ENCODE peak calls at places on chromosomes 2 and 18, in four cellular contexts. One of them, this sample, is unnamed.

GRCh38 chr2:190551928-190552327 is 17.4 kb upstream of the NEMP2 start:
- DNase-seq in H1: no peak
- DNase-seq in SK-N-SH: no peak
- DNase-seq in K562: no peak
- DNase-seq in this sample: no peak

GRCh38 chr2:86750240-86750839 is 30.2 kb downstream of the RMND5A start:
- DNase-seq in H1: no peak
- DNase-seq in SK-N-SH: no peak
- DNase-seq in K562: no peak
- DNase-seq in this sample: no peak

GRCh38 chr2:118835739-118836410 is 11.6 kb downstream of the EN1 start:
- DNase-seq in K562: no peak
- DNase-seq in H1: no peak
- DNase-seq in SK-N-SH: no peak
- DNase-seq in this sample: peak; percentile 57

GRCh38 chr2:148042219-148042618 is 21.3 kb downstream of the MBD5 start:
- DNase-seq in SK-N-SH: no peak
- DNase-seq in H1: no peak
- DNase-seq in K562: no peak
- DNase-seq in this sample: no peak

GRCh38 chr2:227717687-227718567 is at the start of gene SLC19A3:
- DNase-seq in H1: peak; percentile 49
- DNase-seq in K562: peak; percentile 25
- DNase-seq in SK-N-SH: peak; percentile 86
- DNase-seq in this sample: peak; percentile 91

GRCh38 chr2:95087379-95087778 is 34.2 kb downstream of the MRPS5 start:
- DNase-seq in K562: no peak
- DNase-seq in H1: no peak
- DNase-seq in SK-N-SH: no peak
- DNase-seq in this sample: no peak

GRCh38 chr2:166170356-166170755 is 42.5 kb upstream of the SCN1A start:
- DNase-seq in H1: no peak
- DNase-seq in K562: no peak
- DNase-seq in SK-N-SH: no peak
- DNase-seq in this sample: no peak

GRCh38 chr18:58453167-58453804 is 175.6 kb downstream of the ALPK2 start:
- DNase-seq in H1: no peak
- DNase-seq in SK-N-SH: no peak
- DNase-seq in K562: no peak
- DNase-seq in this sample: no peak

GRCh38 chr18:79378416-79379250 is 17.1 kb upstream of the NFATC1 start:
- DNase-seq in K562: peak; percentile 51
- DNase-seq in H1: peak; percentile 66
- DNase-seq in SK-N-SH: peak; percentile 67
- DNase-seq in this sample: peak; percentile 92

GRCh38 chr2:165913636-165914035 is 39.9 kb downstream of the TTC21B start:
- DNase-seq in SK-N-SH: no peak
- DNase-seq in K562: no peak
- DNase-seq in H1: no peak
- DNase-seq in this sample: no peak

GRCh38 chr2:143132360-143132759 is 3.1 kb downstream of the ARHGAP15 start:
- DNase-seq in H1: no peak
- DNase-seq in K562: peak; percentile 14
- DNase-seq in SK-N-SH: no peak
- DNase-seq in this sample: no peak

GRCh38 chr2:53505814-53506213 is 261.8 kb upstream of the CHAC2 start:
- DNase-seq in K562: no peak
- DNase-seq in H1: no peak
- DNase-seq in SK-N-SH: no peak
- DNase-seq in this sample: no peak

GRCh38 chr2:10790228-10790973 is 22.2 kb downstream of the PDIA6 start:
- DNase-seq in K562: no peak
- DNase-seq in SK-N-SH: no peak
- DNase-seq in H1: no peak
- DNase-seq in this sample: no peak

GRCh38 chr2:121151311-121152109 is 133.5 kb downstream of the TFCP2L1 start:
- DNase-seq in K562: no peak
- DNase-seq in H1: no peak
- DNase-seq in SK-N-SH: no peak
- DNase-seq in this sample: no peak

GRCh38 chr2:121153516-121153915 is 131.5 kb downstream of the TFCP2L1 start:
- DNase-seq in K562: no peak
- DNase-seq in H1: no peak
- DNase-seq in SK-N-SH: no peak
- DNase-seq in this sample: no peak

GRCh38 chr2:121159291-121160144 is 125.5 kb downstream of the TFCP2L1 start:
- DNase-seq in SK-N-SH: no peak
- DNase-seq in K562: no peak
- DNase-seq in H1: no peak
- DNase-seq in this sample: no peak

GRCh38 chr2:121152861-121153260 is 132.1 kb downstream of the TFCP2L1 start:
- DNase-seq in K562: no peak
- DNase-seq in SK-N-SH: no peak
- DNase-seq in H1: no peak
- DNase-seq in this sample: no peak

DNA sequence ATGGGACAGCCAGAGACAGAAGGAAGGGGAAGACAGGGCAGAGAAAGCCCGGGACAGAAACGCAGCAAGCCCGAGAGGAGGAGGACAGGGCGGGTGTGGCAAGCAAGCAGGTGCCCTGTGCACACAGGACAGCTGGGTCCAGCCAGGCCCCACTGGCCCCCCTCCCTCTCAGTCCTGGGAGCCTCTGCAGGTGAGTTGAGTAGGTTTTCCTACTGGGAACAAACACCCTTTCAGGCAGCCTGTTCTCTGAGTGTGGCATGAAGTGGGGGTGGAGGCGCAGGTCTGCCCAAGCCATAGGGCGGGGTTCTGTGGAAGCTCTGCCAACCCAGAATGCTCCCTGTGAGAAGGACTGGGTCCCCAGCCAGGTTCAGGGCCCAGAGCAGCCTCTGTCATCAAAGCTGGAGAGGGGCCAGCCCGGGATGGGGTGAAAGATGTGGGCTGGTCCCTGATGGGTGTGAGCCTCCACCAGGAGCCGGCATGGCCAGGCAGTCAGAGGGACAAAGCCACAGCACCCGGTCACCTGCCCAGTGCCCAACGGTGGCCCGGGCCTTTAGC is 129.4 kb downstream of the TFCP2L1 start:
- DNase-seq in H1: no peak
- DNase-seq in SK-N-SH: no peak
- DNase-seq in K562: no peak
- DNase-seq in this sample: no peak
- TF ChIP-seq TEAD4 in H1: no peak
- TF ChIP-seq TEAD4 in SK-N-SH: no peak
- TF ChIP-seq TEAD4 in K562: no peak
- TF ChIP-seq TEAD4 in this sample: no peak

GRCh38 chr18:34222396-34223163 is 2.1 kb downstream of the NOL4 start:
- DNase-seq in SK-N-SH: peak; percentile 64
- DNase-seq in H1: no peak
- DNase-seq in K562: no peak
- DNase-seq in this sample: peak; percentile 63
- TF ChIP-seq TEAD4 in SK-N-SH: no peak
- TF ChIP-seq TEAD4 in H1: no peak
- TF ChIP-seq TEAD4 in K562: no peak
- TF ChIP-seq TEAD4 in this sample: no peak

DNA sequence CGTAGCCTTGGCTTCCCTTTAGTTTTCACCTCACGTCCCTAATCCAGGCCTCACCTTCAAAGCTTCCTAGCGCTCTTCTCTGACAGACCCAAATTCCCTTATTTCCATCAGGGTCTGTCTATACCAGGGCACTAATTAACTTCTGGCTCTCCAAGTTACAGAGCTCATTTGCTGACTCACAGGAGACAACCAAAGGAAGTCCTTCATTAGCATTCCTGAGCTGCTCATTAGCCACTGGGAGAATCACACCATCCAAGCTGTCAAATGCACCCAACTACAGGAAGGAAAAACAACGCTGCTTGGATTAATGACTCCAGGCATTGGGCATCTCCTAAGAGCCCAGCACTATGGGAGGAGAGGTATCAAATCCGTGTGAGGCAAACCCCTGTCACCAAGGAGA is 109.8 kb upstream of the ALK start:
- DNase-seq in SK-N-SH: no peak
- DNase-seq in K562: no peak
- DNase-seq in H1: no peak
- DNase-seq in this sample: no peak
- TF ChIP-seq TEAD4 in SK-N-SH: no peak
- TF ChIP-seq TEAD4 in K562: no peak
- TF ChIP-seq TEAD4 in H1: no peak
- TF ChIP-seq TEAD4 in this sample: no peak

DNA sequence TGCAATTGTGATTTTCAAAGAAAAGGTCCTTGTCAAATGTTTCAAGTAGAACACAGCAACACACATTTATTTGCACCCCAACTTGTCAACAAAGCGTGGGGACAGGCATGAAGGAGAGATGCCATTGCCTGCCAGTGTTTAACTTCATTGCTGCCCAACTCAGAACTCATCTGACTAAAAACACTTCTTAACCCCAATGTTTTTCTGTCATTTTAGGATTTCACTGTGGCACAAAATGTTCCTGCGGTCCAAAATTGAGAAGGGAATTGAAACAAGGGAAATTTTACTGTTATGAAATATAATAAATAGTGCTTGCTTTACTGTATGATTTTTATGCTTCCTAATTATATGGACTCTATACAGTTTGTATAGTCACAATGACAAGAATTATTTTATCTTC is 45.7 kb downstream of the PMAIP1 start:
- DNase-seq in K562: no peak
- DNase-seq in H1: no peak
- DNase-seq in SK-N-SH: no peak
- DNase-seq in this sample: no peak
- TF ChIP-seq TEAD4 in K562: no peak
- TF ChIP-seq TEAD4 in H1: no peak
- TF ChIP-seq TEAD4 in SK-N-SH: no peak
- TF ChIP-seq TEAD4 in this sample: no peak

DNA sequence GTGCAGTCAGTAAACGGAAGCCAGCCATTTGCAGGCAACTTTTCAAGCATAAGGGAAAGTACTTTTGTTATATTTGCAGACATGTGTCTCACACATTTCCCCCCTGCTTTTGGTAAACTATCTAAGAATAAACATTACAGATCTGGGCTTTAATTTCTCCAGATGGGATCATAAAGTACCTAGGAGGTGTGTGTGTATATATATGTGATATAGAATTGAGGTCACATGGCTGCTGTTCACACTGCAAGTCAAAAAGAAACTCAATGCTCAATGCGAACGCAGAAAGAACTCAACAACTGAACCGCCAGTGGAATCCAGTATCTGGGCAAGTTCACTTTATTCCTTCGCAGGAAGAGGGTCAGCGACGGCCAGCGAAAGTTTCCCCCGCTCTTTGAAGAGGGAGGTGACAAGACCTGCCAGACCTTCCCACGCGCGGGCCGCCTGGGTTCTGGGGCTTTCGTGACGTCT is 17.7 kb downstream of the POU3F3 start:
- DNase-seq in SK-N-SH: no peak
- DNase-seq in K562: no peak
- DNase-seq in H1: no peak
- DNase-seq in this sample: no peak
- TF ChIP-seq TEAD4 in SK-N-SH: no peak
- TF ChIP-seq TEAD4 in K562: no peak
- TF ChIP-seq TEAD4 in H1: no peak
- TF ChIP-seq TEAD4 in this sample: no peak

GRCh38 chr2:108536133-108536780 is 2.0 kb downstream of the LIMS1 start:
- DNase-seq in K562: peak; percentile 48
- DNase-seq in H1: no peak
- DNase-seq in SK-N-SH: no peak
- DNase-seq in this sample: no peak

GRCh38 chr2:108536911-108537310 is 2.6 kb downstream of the LIMS1 start:
- DNase-seq in K562: no peak
- DNase-seq in SK-N-SH: no peak
- DNase-seq in H1: no peak
- DNase-seq in this sample: no peak

GRCh38 chr2:108534577-108535379 is 508 bp downstream of the LIMS1 start:
- DNase-seq in K562: peak; percentile 44
- DNase-seq in SK-N-SH: no peak
- DNase-seq in H1: no peak
- DNase-seq in this sample: peak; percentile 31

GRCh38 chr2:108535380-108535677 is 1.1 kb downstream of the LIMS1 start:
- DNase-seq in SK-N-SH: no peak
- DNase-seq in H1: no peak
- DNase-seq in K562: no peak
- DNase-seq in this sample: no peak

DNA sequence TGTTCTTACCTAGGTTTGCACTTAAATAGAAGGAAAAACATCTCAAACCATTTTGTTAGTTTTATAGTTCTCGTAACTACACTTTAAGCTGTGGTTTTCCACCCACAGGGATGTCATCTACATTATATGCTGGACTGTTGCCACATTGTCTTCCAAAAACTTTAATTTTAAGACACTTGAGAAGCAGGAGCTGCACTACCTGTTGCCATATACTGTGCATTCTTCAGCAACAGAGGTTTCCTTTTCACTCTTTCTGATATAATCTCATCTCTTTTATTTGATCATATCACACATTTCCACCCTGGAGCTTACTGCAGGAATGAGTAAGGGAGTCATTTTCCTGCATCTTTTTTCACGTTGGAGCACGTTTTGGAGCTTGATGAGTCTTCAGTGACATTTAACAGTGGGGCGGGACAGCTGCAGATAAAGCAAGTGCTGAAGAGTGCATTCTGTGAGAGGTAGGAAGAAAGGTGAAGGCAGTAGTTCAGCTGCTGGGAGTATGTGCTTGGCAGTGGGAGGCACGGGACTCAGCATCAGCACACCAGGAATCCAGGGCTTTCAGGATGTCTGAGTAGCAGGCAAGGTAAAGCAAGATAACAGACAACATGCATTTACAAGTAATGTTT is 3.8 kb downstream of the LIMS1 start:
- DNase-seq in SK-N-SH: no peak
- DNase-seq in K562: no peak
- DNase-seq in H1: no peak
- DNase-seq in this sample: no peak
- TF ChIP-seq TEAD4 in SK-N-SH: no peak
- TF ChIP-seq TEAD4 in K562: no peak
- TF ChIP-seq TEAD4 in H1: no peak
- TF ChIP-seq TEAD4 in this sample: no peak

DNA sequence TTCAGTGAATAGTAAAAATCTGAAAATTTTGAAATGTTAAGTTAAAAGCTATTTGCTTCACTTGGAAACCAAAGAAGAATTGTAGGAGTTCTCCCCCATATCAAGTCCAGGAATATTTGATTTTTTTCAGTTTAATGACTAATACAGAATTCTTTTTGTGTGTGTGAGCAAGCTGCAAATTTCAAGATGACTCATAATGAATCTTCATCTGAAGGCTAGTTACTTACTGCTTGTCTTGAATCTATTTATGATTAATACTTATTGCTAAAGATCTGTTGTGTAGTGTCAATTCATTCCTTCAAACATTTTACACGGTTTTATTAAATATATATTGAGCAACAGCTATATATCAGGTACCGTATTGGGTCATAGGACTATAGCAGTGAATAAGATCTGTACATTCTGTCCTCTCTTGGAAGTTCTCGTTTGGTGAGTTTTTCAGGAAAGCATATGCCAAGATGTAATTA is 47.8 kb upstream of the CAVIN2 start:
- DNase-seq in K562: no peak
- DNase-seq in H1: no peak
- DNase-seq in SK-N-SH: no peak
- DNase-seq in this sample: no peak
- TF ChIP-seq TEAD4 in K562: no peak
- TF ChIP-seq TEAD4 in H1: no peak
- TF ChIP-seq TEAD4 in SK-N-SH: peak; percentile 75
- TF ChIP-seq TEAD4 in this sample: no peak

GRCh38 chr18:45081579-45082181 is 401.0 kb downstream of the SETBP1 start:
- DNase-seq in H1: no peak
- DNase-seq in SK-N-SH: no peak
- DNase-seq in K562: no peak
- DNase-seq in this sample: no peak
- TF ChIP-seq TEAD4 in H1: no peak
- TF ChIP-seq TEAD4 in SK-N-SH: no peak
- TF ChIP-seq TEAD4 in K562: no peak
- TF ChIP-seq TEAD4 in this sample: no peak

This sample was measured in WTC11.